ENCODE peak calls at places on chromosomes 13 and 19, in ten cellular contexts. J is A549; T is tibial nerve; K is neuronal stem cell; Y is A673; E is CD8-positive, alpha-beta T cell; Q is suprapubic skin; X is adrenal gland; N is astrocyte; M is body of pancreas. F is an unnamed sample.
A peak's percentile ranks its signal among the peaks of the same experiment; 100 is the strongest.

GRCh38 chr13:50230365-50230978 is 215.2 kb downstream of the KCNRG start:
- DNase-seq in N (peak; percentile 51), E (no peak), K (no peak), X (no peak), T (no peak), J (no peak), Y (peak; percentile 21), Q (no peak), M (no peak), F (no peak)

GRCh38 chr13:41746259-41746658 is 214.7 kb downstream of the VWA8 start:
- DNase-seq in K (no peak), Y (peak; percentile 6), E (no peak), J (no peak), M (no peak), N (peak; percentile 81), Q (no peak), T (no peak), X (no peak), F (no peak)

GRCh38 chr19:45497791-45498190 is 452 bp upstream of the PPM1N start:
- DNase-seq in J (no peak), M (no peak), E (no peak), X (no peak), K (no peak), N (no peak), T (no peak), Y (no peak), Q (no peak), F (peak; percentile 60)

GRCh38 chr19:719081-719512 is 10.4 kb downstream of the PALM start:
- DNase-seq in Q (peak; percentile 90), T (peak; percentile 37), E (no peak), M (peak; percentile 41), N (no peak), K (no peak), J (no peak), Y (no peak), X (peak; percentile 70), F (no peak)

GRCh38 chr19:54017266-54017665 is 25.8 kb downstream of the CACNG6 start:
- DNase-seq in X (no peak), Q (no peak), T (no peak), K (no peak), M (no peak), J (peak; percentile 50), Y (peak; percentile 80), E (no peak), N (peak; percentile 54), F (no peak)

GRCh38 chr19:19488041-19488874 is 27.1 kb downstream of the TSSK6 start:
- DNase-seq in M (peak; percentile 58), Q (no peak), K (no peak), N (no peak), J (no peak), T (no peak), X (peak; percentile 61), Y (no peak), E (no peak), F (peak; percentile 72)

GRCh38 chr19:50479761-50480251 is 3.2 kb upstream of the GARIN5A start:
- DNase-seq in J (no peak), M (no peak), Q (no peak), Y (no peak), N (no peak), X (no peak), E (no peak), T (no peak), K (no peak), F (no peak)

GRCh38 chr19:10876459-10877240 is 5.3 kb downstream of the CARM1 start:
- DNase-seq in T (no peak), X (no peak), M (peak; percentile 72), E (no peak), Q (no peak), Y (no peak), K (no peak), J (no peak), N (no peak), F (no peak)

GRCh38 chr19:51798127-51798526 is 3.2 kb downstream of the FPR3 start:
- DNase-seq in X (no peak), Y (no peak), J (no peak), Q (no peak), M (no peak), N (no peak), K (no peak), E (no peak), T (no peak), F (no peak)

DNA sequence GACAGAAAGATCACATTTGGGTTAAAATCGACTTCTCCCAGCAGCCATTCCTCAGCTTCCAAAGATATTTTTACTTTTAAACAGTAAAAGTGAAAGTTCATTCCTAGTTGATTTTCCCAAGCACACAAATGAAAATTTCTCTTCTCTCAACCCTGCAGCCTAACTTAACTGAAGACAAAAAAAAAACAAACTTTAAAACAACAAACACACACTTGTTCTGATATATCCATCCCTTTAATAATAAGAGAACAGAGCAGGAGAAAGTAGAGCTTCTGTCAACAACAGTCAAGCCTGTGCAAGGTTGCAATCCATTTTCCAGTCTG is 72.9 kb downstream of the STK24 start:
- DNase-seq in T (no peak), M (no peak), J (no peak), N (no peak), E (no peak), Y (no peak), X (no peak), K (no peak), Q (no peak), F (no peak)
- H3K4me1 ChIP-seq in T (peaks cover 81% of the 10 kb centered on the region), M (peaks cover 72% of the 10 kb centered on the region), J (peaks cover 34% of the 10 kb centered on the region), N (peaks cover 36% of the 10 kb centered on the region), E (peaks cover 26% of the 10 kb centered on the region), Y (peaks cover 31% of the 10 kb centered on the region), X (peaks cover 42% of the 10 kb centered on the region), K (peaks cover 25% of the 10 kb centered on the region), Q (peaks cover 96% of the 10 kb centered on the region), F (peaks cover 54% of the 10 kb centered on the region)

GRCh38 chr19:15671891-15672579 is 852 bp upstream of the CYP4F12 start:
- DNase-seq in Q (no peak), T (no peak), E (no peak), J (peak; percentile 4), X (no peak), Y (no peak), K (no peak), N (no peak), M (no peak), F (no peak)

GRCh38 chr19:15672580-15673175 is at the start of gene CYP4F12:
- DNase-seq in T (peak; percentile 80), K (no peak), E (peak; percentile 53), Q (peak; percentile 91), M (peak; percentile 66), N (no peak), Y (peak; percentile 50), X (peak; percentile 81), J (peak; percentile 36), F (peak; percentile 95)

GRCh38 chr19:15666883-15667282 is 6.0 kb upstream of the CYP4F12 start:
- DNase-seq in E (no peak), M (no peak), J (no peak), K (no peak), N (no peak), T (no peak), Y (no peak), X (no peak), Q (no peak), F (peak; percentile 76)

GRCh38 chr19:15671237-15671636 is 1.6 kb upstream of the CYP4F12 start:
- DNase-seq in N (no peak), Y (no peak), K (no peak), E (no peak), J (no peak), Q (no peak), X (no peak), M (no peak), T (no peak), F (no peak)

DNA sequence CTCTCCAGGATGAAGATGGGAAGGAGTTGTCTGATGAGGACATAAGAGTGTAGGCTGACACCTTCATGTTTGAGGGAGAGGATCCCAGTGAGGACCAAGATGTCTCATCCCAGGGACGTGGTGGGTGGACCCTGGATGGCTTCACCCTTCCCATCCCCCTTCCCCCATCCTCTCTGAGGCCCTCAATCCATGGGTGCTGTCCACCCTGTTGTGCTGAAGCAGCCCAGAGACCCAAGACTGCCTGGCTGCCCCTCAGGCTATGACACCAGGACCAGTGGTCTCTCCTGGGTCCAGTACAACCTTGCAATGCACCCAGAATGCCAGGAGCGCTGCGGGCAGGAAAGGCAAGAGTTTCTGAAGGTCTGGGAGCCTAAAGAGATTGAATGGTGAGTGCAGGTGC is 3.4 kb upstream of the CYP4F12 start:
- DNase-seq in Y (no peak), T (no peak), E (no peak), J (no peak), M (no peak), N (no peak), K (no peak), X (no peak), Q (no peak), F (no peak)
- H3K9me3 ChIP-seq in Y (no peaks in the 10 kb centered on the region), T (no peaks in the 10 kb centered on the region), E (no peaks in the 10 kb centered on the region), J (no peaks in the 10 kb centered on the region), M (no peaks in the 10 kb centered on the region), N (peaks cover 5% of the 10 kb centered on the region), K (peaks cover 37% of the 10 kb centered on the region), X (no peaks in the 10 kb centered on the region), Q (no peaks in the 10 kb centered on the region), F (no peaks in the 10 kb centered on the region)

GRCh38 chr13:40440990-40441820 is 225.2 kb downstream of the FOXO1 start:
- DNase-seq in Y (no peak), Q (no peak), X (peak; percentile 88), K (no peak), N (peak; percentile 29), T (peak; percentile 75), M (peak; percentile 92), J (no peak), E (no peak), F (peak; percentile 67)

GRCh38 chr13:40445557-40445990 is 220.9 kb downstream of the FOXO1 start:
- DNase-seq in X (peak; percentile 27), N (peak; percentile 96), Q (no peak), K (no peak), Y (no peak), T (no peak), E (no peak), M (peak; percentile 71), J (no peak), F (peak; percentile 35)

GRCh38 chr13:40442191-40442590 is 224.2 kb downstream of the FOXO1 start:
- DNase-seq in N (no peak), E (no peak), M (no peak), K (no peak), T (no peak), Q (no peak), J (no peak), X (no peak), Y (no peak), F (no peak)

GRCh38 chr13:40444241-40444640 is 222.2 kb downstream of the FOXO1 start:
- DNase-seq in Y (no peak), N (peak; percentile 60), X (no peak), J (no peak), M (no peak), E (no peak), T (no peak), K (no peak), Q (no peak), F (no peak)

DNA sequence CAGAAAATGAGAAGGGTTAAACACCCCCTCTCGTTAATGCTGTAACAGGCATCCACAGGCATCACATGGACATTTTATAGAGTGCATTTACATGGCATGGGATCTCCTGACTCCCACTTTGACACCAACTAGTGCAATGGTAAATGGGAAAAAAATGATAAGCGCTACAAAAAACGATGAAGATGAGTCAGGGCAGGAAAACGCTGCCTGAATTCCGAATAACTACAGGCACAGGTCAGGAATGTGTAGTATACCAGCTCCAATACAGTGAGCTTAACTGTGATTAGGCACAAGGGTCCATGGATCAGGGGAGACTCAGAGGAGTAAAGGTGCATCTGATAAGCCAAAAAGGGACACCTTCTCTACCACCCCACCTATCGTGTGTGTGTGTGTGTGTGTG is 223.6 kb downstream of the FOXO1 start:
- DNase-seq in X (no peak), Q (no peak), N (peak; percentile 54), T (no peak), K (no peak), E (no peak), J (no peak), M (no peak), Y (no peak), F (no peak)
- H3K4me1 ChIP-seq in X (peaks cover 12% of the 10 kb centered on the region), Q (peaks cover 25% of the 10 kb centered on the region), N (peaks cover 17% of the 10 kb centered on the region), T (peaks cover 54% of the 10 kb centered on the region), K (peaks cover 10% of the 10 kb centered on the region), E (peaks cover 19% of the 10 kb centered on the region), J (peaks cover 9% of the 10 kb centered on the region), M (peaks cover 77% of the 10 kb centered on the region), Y (no peaks in the 10 kb centered on the region), F (peaks cover 4% of the 10 kb centered on the region)

GRCh38 chr19:52946322-52947310 is 16.1 kb downstream of the ZNF816 start:
- DNase-seq in M (peak; percentile 83), J (no peak), Q (peak; percentile 72), T (no peak), K (no peak), Y (no peak), E (no peak), X (no peak), N (no peak), F (peak; percentile 63)
- H3K9me3 ChIP-seq in M (peaks cover 53% of the 10 kb centered on the region), J (peaks cover 67% of the 10 kb centered on the region), Q (peaks cover 41% of the 10 kb centered on the region), T (peaks cover 61% of the 10 kb centered on the region), K (peaks cover 25% of the 10 kb centered on the region), Y (peaks cover 34% of the 10 kb centered on the region), E (peaks cover 35% of the 10 kb centered on the region), X (peaks cover 50% of the 10 kb centered on the region), N (peaks cover 35% of the 10 kb centered on the region), F (peaks cover 67% of the 10 kb centered on the region)

F was measured in mucosa of descending colon.